ENCODE peak calls at places on chromosome 1, in ten cellular contexts. G, M, H, Y, N, K, O, Z, I and P are unnamed samples.
A peak's percentile ranks its signal among the peaks of the same experiment; 100 is the strongest.

GRCh38 chr1:38600286-38600685 is 259.3 kb downstream of the RRAGC start:
- DNase-seq in I (no peak), Z (no peak), G (no peak), N (no peak), H (no peak), K (no peak), M (no peak), O (no peak), Y (no peak), P (no peak)

GRCh38 chr1:176604461-176604860 is 141.5 kb downstream of the PAPPA2 start:
- DNase-seq in Y (no peak), I (no peak), O (no peak), H (no peak), M (no peak), K (no peak), G (no peak), Z (no peak), N (no peak), P (no peak)

GRCh38 chr1:85865183-85865582 is 156.9 kb upstream of the ZNHIT6 start:
- DNase-seq in I (no peak), M (no peak), H (no peak), N (peak; percentile 12), O (no peak), G (no peak), Y (no peak), Z (no peak), K (no peak), P (no peak)

GRCh38 chr1:35718492-35719336 is at the start of gene C1orf216:
- DNase-seq in Z (no peak), K (peak; percentile 82), N (peak; percentile 72), H (peak; percentile 90), I (no peak), Y (peak; percentile 72), O (peak; percentile 61), G (peak; percentile 61), M (peak; percentile 70), P (peak; percentile 67)

GRCh38 chr1:213274140-213274539 is 223.1 kb downstream of the RPS6KC1 start:
- DNase-seq in H (no peak), G (peak; percentile 15), I (no peak), K (no peak), M (no peak), Y (no peak), N (no peak), Z (no peak), O (no peak), P (no peak)

GRCh38 chr1:209869242-209870149 is 41.7 kb downstream of the UTP25 start:
- DNase-seq in H (no peak), I (no peak), N (no peak), O (no peak), Y (no peak), Z (no peak), M (no peak), K (no peak), G (no peak), P (no peak)

GRCh38 chr1:38547346-38547745 is 312.2 kb downstream of the RRAGC start:
- DNase-seq in I (no peak), K (no peak), N (peak; percentile 17), M (no peak), H (no peak), G (no peak), O (no peak), Y (no peak), Z (no peak), P (no peak)

GRCh38 chr1:8767006-8767405 is 50.4 kb downstream of the RERE start:
- DNase-seq in H (no peak), O (no peak), G (no peak), Y (no peak), M (no peak), N (no peak), Z (no peak), K (no peak), I (no peak), P (no peak)

GRCh38 chr1:156659994-156660751 is 17.0 kb downstream of the NES start:
- DNase-seq in M (peak; percentile 98), N (peak; percentile 98), I (peak; percentile 95), K (peak; percentile 96), H (peak; percentile 99), Z (peak; percentile 70), O (peak; percentile 99), G (peak; percentile 99), Y (peak; percentile 95), P (peak; percentile 90)
- H3K9ac ChIP-seq in M (no peak overlapping the region), N (peak overlapping the region; percentile 21), I (no peak overlapping the region), K (no peak overlapping the region), H (no peak overlapping the region), Z (peak overlapping the region; percentile 87), O (peak overlapping the region; percentile 57), G (peak overlapping the region; percentile 79), Y (peak overlapping the region; percentile 25), P (peak overlapping the region; percentile 74)

GRCh38 chr1:150558761-150559626 is 9.8 kb downstream of the ADAMTSL4 start:
- DNase-seq in I (no peak), Z (no peak), N (no peak), K (no peak), H (peak; percentile 89), G (no peak), Y (no peak), O (no peak), M (no peak), P (no peak)

GRCh38 chr1:150560011-150560438 is 10.8 kb downstream of the ADAMTSL4 start:
- DNase-seq in I (no peak), N (no peak), Z (no peak), K (no peak), Y (no peak), M (peak; percentile 92), G (peak; percentile 88), H (peak; percentile 84), O (peak; percentile 81), P (no peak)

GRCh38 chr1:150558328-150558727 is 9.1 kb downstream of the ADAMTSL4 start:
- DNase-seq in K (no peak), M (no peak), Y (no peak), N (no peak), G (no peak), O (no peak), H (no peak), Z (no peak), I (no peak), P (no peak)

GRCh38 chr1:150560576-150560975 is 11.4 kb downstream of the ADAMTSL4 start:
- DNase-seq in Z (no peak), I (no peak), H (peak; percentile 1), K (no peak), Y (no peak), G (peak; percentile 6), O (no peak), N (no peak), M (no peak), P (no peak)

DNA sequence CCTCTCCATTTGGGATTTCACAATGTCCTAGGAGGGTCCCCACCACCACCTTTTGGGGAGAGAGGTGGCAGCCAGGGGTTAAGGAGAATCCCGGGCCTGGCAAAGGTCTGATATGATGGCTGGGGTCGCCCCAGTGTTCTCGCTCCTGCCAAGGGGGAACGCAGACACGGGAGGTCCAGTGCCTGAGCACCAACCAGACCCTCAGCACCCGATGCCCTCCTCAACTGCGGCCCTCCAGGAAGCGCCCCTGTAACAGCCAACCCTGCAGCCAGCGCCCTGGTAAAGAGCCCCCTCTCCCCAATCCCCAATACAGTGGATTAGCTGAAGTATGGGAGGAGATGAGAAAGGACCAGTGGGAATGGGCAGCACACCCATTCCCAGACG is 10.4 kb downstream of the ADAMTSL4 start:
- DNase-seq in M (no peak), O (no peak), H (no peak), K (no peak), N (no peak), G (no peak), Z (no peak), Y (no peak), I (no peak), P (no peak)
- H3K27ac ChIP-seq in M (no peak overlapping the region), O (no peak overlapping the region), H (no peak overlapping the region), K (no peak overlapping the region), N (no peak overlapping the region), G (no peak overlapping the region), Z (no peak overlapping the region), Y (no peak overlapping the region), I (no peak overlapping the region), P (no peak overlapping the region)

DNA sequence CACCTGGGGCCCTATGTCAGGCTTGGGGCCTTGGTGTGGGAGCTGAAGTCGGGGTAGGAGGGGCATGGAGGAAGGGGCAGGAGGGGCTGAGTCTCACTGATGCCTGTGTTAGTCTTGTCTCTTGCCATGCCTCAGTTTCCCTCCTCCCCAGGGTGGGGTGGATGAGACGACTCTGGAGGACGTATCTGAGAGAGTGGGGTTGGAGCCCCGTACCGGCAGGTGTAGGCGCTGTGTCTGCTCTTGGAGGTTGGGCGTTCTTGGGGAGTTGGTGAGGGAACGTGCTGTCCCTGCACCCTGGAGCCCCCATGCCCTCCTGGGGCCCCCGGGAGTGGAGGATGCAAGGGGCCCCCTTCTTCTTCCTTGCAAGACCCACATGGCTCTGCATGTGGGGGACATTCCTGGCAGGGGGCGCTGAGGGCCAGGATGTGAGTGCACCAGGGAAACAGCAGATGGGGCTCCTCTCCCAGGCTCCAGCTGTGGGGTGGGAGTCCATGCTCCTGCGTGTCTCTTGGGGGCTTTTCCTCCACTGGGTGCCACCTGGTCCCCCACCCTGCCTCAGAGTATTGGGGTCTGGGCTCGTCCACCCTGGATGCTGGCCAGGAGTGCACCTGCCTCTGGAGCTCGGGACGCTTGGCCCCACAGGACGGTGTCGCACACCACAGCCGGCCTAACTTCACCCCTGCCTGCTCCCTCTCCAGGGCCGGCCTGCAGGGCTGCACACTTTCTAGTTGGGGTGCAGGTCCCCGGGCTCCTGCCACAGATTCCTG is 1.4 kb upstream of the TNFRSF14 start:
- DNase-seq in I (no peak), H (no peak), Y (no peak), N (no peak), O (peak; percentile 34), K (no peak), M (peak; percentile 71), Z (no peak), G (no peak), P (no peak)
- H3K4me3 ChIP-seq in I (no peak overlapping the region), H (no peak overlapping the region), Y (no peak overlapping the region), N (no peak overlapping the region), O (no peak overlapping the region), K (no peak overlapping the region), M (no peak overlapping the region), Z (peak overlapping the region; percentile 87), G (no peak overlapping the region), P (no peak overlapping the region)

GRCh38 chr1:185263292-185263691 is 53.8 kb downstream of the IVNS1ABP start:
- DNase-seq in Y (no peak), N (no peak), M (no peak), O (no peak), H (no peak), Z (no peak), G (no peak), I (no peak), K (no peak), P (no peak)

GRCh38 chr1:185260611-185261010 is 56.4 kb downstream of the IVNS1ABP start:
- DNase-seq in Z (no peak), O (peak; percentile 48), H (no peak), Y (no peak), I (no peak), N (peak; percentile 11), K (no peak), G (no peak), M (no peak), P (no peak)

GRCh38 chr1:185263780-185264179 is 53.3 kb downstream of the IVNS1ABP start:
- DNase-seq in I (no peak), Y (no peak), K (no peak), N (no peak), O (no peak), G (no peak), M (no peak), Z (no peak), H (no peak), P (no peak)

GRCh38 chr1:185262151-185262550 is 54.9 kb downstream of the IVNS1ABP start:
- DNase-seq in Z (no peak), O (no peak), M (no peak), Y (no peak), I (no peak), H (no peak), G (no peak), N (no peak), K (no peak), P (no peak)

GRCh38 chr1:185257947-185258203 is 59.2 kb downstream of the IVNS1ABP start:
- DNase-seq in N (peak; percentile 17), M (no peak), G (no peak), H (no peak), O (peak; percentile 49), I (no peak), Y (peak; percentile 68), K (peak; percentile 64), Z (no peak), P (peak; percentile 57)
- H3K9ac ChIP-seq in N (no peak overlapping the region), M (no peak overlapping the region), G (no peak overlapping the region), H (no peak overlapping the region), O (peak overlapping the region; percentile 47), I (no peak overlapping the region), Y (no peak overlapping the region), K (no peak overlapping the region), Z (no peak overlapping the region), P (no peak overlapping the region)